ENCODE peak calls at places on chromosome 10, in seven cellular contexts. E is stimulated activated CD4-positive, alpha-beta T cell treated with anti-CD3 and anti-CD28 coated beads, Interleukin-1b, Interleukin-23, amount 100 ng/mL, for 4 hours; V is GM23248; A is posterior vena cava; G is endothelial cell; Y is activated effector memory CD4-positive, alpha-beta T cell treated with Interleukin-2 at 50 U/mL for 16 hours; Q is AG09319. F is an unnamed sample.

GRCh38 chr10:80394358-80394916 is 13.9 kb upstream of the PRXL2A start:
- DNase-seq in G (no peak), E (no peak), A (no peak), Q (no peak), V (no peak), Y (no peak), F (no peak)

GRCh38 chr10:32577448-32577847 is 131.5 kb downstream of the CCDC7 start:
- DNase-seq in A (no peak), G (no peak), Q (no peak), V (peak), Y (no peak), E (no peak), F (no peak)

GRCh38 chr10:1706711-1707110 is 30.6 kb downstream of the ADARB2 start:
- DNase-seq in A (no peak), V (no peak), Y (no peak), E (no peak), G (no peak), Q (no peak), F (no peak)

GRCh38 chr10:34200355-34200901 is 614.7 kb downstream of the PARD3 start:
- DNase-seq in Q (no peak), V (no peak), E (no peak), G (no peak), Y (no peak), A (no peak), F (peak)

GRCh38 chr10:8034666-8035640 is 19.5 kb upstream of the GATA3 start:
- DNase-seq in V (no peak), E (no peak), G (no peak), A (peak), Y (no peak), Q (no peak), F (no peak)

GRCh38 chr10:73648975-73649829 is 6.6 kb downstream of the SYNPO2L start:
- DNase-seq in E (no peak), G (no peak), Y (no peak), V (peak), Q (no peak), A (no peak), F (no peak)

GRCh38 chr10:65684896-65685295 is 1240.9 kb upstream of the LRRTM3 start:
- DNase-seq in G (no peak), E (no peak), Q (no peak), V (no peak), Y (no peak), A (no peak), F (no peak)

GRCh38 chr10:109996225-109996624 is 11.6 kb upstream of the ADD3 start:
- DNase-seq in Y (no peak), V (peak), E (no peak), G (no peak), Q (no peak), A (no peak), F (peak)

GRCh38 chr10:16941865-16942264 is 124.6 kb upstream of the RSU1 start:
- DNase-seq in Y (no peak), Q (no peak), E (no peak), V (peak), G (no peak), A (no peak), F (no peak)

GRCh38 chr10:62912086-62912485 is 95.9 kb upstream of the EGR2 start:
- DNase-seq in Y (no peak), V (no peak), Q (no peak), A (no peak), G (no peak), E (no peak), F (no peak)

GRCh38 chr10:86599729-86600128 is 54.6 kb upstream of the OPN4 start:
- DNase-seq in Y (no peak), Q (no peak), V (no peak), E (no peak), A (no peak), G (no peak), F (no peak)

GRCh38 chr10:121288011-121288410 is 310.2 kb downstream of the FGFR2 start:
- DNase-seq in V (no peak), Y (no peak), Q (no peak), G (no peak), E (no peak), A (no peak), F (no peak)

GRCh38 chr10:103395754-103396066 is 565 bp downstream of the ATP5MK start:
- DNase-seq in Q (no peak), G (no peak), E (no peak), A (no peak), V (peak), Y (no peak), F (peak)

GRCh38 chr10:74705361-74705980 is 120.9 kb upstream of the KAT6B start:
- DNase-seq in Y (no peak), A (no peak), E (no peak), V (no peak), G (no peak), Q (no peak), F (no peak)